ENCODE peak calls at places on chromosomes 1 and 21, in seven cellular contexts. One of them, this sample, is unnamed.
A peak's percentile ranks its signal among the peaks of the same experiment; 100 is the strongest.

GRCh38 chr1:39445573-39445972 is 45.9 kb upstream of the BMP8A start:
- DNase-seq in mesenchymal stem cell: no peak
- DNase-seq in neuronal stem cell: no peak
- DNase-seq in IMR-90: no peak
- DNase-seq in H1: no peak
- DNase-seq in trophoblast cell: no peak
- DNase-seq in mesendoderm: no peak
- DNase-seq in this sample: no peak

GRCh38 chr1:198117267-198117666 is 39.5 kb upstream of the NEK7 start:
- DNase-seq in mesenchymal stem cell: peak; percentile 25
- DNase-seq in neuronal stem cell: no peak
- DNase-seq in IMR-90: no peak
- DNase-seq in H1: no peak
- DNase-seq in trophoblast cell: no peak
- DNase-seq in mesendoderm: no peak
- DNase-seq in this sample: no peak

GRCh38 chr1:54318415-54318814 is 87.8 kb downstream of the SSBP3 start:
- DNase-seq in mesenchymal stem cell: no peak
- DNase-seq in neuronal stem cell: no peak
- DNase-seq in IMR-90: no peak
- DNase-seq in H1: no peak
- DNase-seq in trophoblast cell: no peak
- DNase-seq in mesendoderm: peak; percentile 74
- DNase-seq in this sample: no peak

GRCh38 chr1:12615166-12615915 is 2.7 kb downstream of the DHRS3 start:
- DNase-seq in mesenchymal stem cell: no peak
- DNase-seq in neuronal stem cell: no peak
- DNase-seq in IMR-90: peak; percentile 49
- DNase-seq in H1: no peak
- DNase-seq in trophoblast cell: no peak
- DNase-seq in mesendoderm: no peak
- DNase-seq in this sample: no peak

GRCh38 chr1:110605901-110606783 is at the start of gene KCNA2:
- DNase-seq in mesenchymal stem cell: peak; percentile 18
- DNase-seq in neuronal stem cell: peak; percentile 66
- DNase-seq in IMR-90: no peak
- DNase-seq in H1: peak; percentile 50
- DNase-seq in trophoblast cell: no peak
- DNase-seq in mesendoderm: peak; percentile 83
- DNase-seq in this sample: peak; percentile 71

GRCh38 chr21:17540530-17540929 is 27.7 kb downstream of the CXADR start:
- DNase-seq in mesenchymal stem cell: no peak
- DNase-seq in neuronal stem cell: no peak
- DNase-seq in IMR-90: no peak
- DNase-seq in H1: no peak
- DNase-seq in trophoblast cell: no peak
- DNase-seq in mesendoderm: no peak
- DNase-seq in this sample: no peak

GRCh38 chr1:17289756-17290155 is 18.2 kb upstream of the PADI4 start:
- DNase-seq in mesenchymal stem cell: peak; percentile 45
- DNase-seq in neuronal stem cell: no peak
- DNase-seq in IMR-90: peak; percentile 40
- DNase-seq in H1: no peak
- DNase-seq in trophoblast cell: no peak
- DNase-seq in mesendoderm: no peak
- DNase-seq in this sample: no peak

GRCh38 chr1:38941527-38942019 is at the start of gene RHBDL2:
- DNase-seq in mesenchymal stem cell: no peak
- DNase-seq in neuronal stem cell: no peak
- DNase-seq in IMR-90: peak; percentile 38
- DNase-seq in H1: no peak
- DNase-seq in trophoblast cell: no peak
- DNase-seq in mesendoderm: no peak
- DNase-seq in this sample: peak; percentile 29

GRCh38 chr21:33013618-33014017 is 12.1 kb upstream of the OLIG2 start:
- DNase-seq in mesenchymal stem cell: no peak
- DNase-seq in neuronal stem cell: no peak
- DNase-seq in IMR-90: no peak
- DNase-seq in H1: no peak
- DNase-seq in trophoblast cell: no peak
- DNase-seq in mesendoderm: no peak
- DNase-seq in this sample: no peak

GRCh38 chr1:42674214-42674613 is 8.0 kb upstream of the YBX1 start:
- DNase-seq in mesenchymal stem cell: no peak
- DNase-seq in neuronal stem cell: no peak
- DNase-seq in IMR-90: no peak
- DNase-seq in H1: no peak
- DNase-seq in trophoblast cell: no peak
- DNase-seq in mesendoderm: no peak
- DNase-seq in this sample: no peak

GRCh38 chr1:205826975-205827374 is 14.0 kb upstream of the SLC41A1 start:
- DNase-seq in mesenchymal stem cell: no peak
- DNase-seq in neuronal stem cell: no peak
- DNase-seq in IMR-90: no peak
- DNase-seq in H1: no peak
- DNase-seq in trophoblast cell: no peak
- DNase-seq in mesendoderm: no peak
- DNase-seq in this sample: no peak

GRCh38 chr1:183633676-183634343 is 1.8 kb downstream of the ARPC5 start:
- DNase-seq in mesenchymal stem cell: peak; percentile 91
- DNase-seq in neuronal stem cell: no peak
- DNase-seq in IMR-90: peak; percentile 95
- DNase-seq in H1: no peak
- DNase-seq in trophoblast cell: no peak
- DNase-seq in mesendoderm: peak; percentile 75
- DNase-seq in this sample: no peak

GRCh38 chr1:1116701-1117468 is 996 bp upstream of the C1orf159 start:
- DNase-seq in mesenchymal stem cell: peak; percentile 50
- DNase-seq in neuronal stem cell: peak; percentile 26
- DNase-seq in IMR-90: no peak
- DNase-seq in H1: no peak
- DNase-seq in trophoblast cell: peak; percentile 43
- DNase-seq in mesendoderm: no peak
- DNase-seq in this sample: no peak

GRCh38 chr1:47624531-47624930 is 186.7 kb downstream of the FOXD2 start:
- DNase-seq in mesenchymal stem cell: no peak
- DNase-seq in neuronal stem cell: no peak
- DNase-seq in IMR-90: no peak
- DNase-seq in H1: peak; percentile 29
- DNase-seq in trophoblast cell: no peak
- DNase-seq in mesendoderm: peak; percentile 86
- DNase-seq in this sample: peak; percentile 81

GRCh38 chr1:5927506-5928370 is 64.5 kb downstream of the NPHP4 start:
- DNase-seq in mesenchymal stem cell: no peak
- DNase-seq in neuronal stem cell: no peak
- DNase-seq in IMR-90: no peak
- DNase-seq in H1: no peak
- DNase-seq in trophoblast cell: no peak
- DNase-seq in mesendoderm: no peak
- DNase-seq in this sample: no peak

GRCh38 chr1:152683846-152684245 is 2.1 kb upstream of the LCE2B start:
- DNase-seq in mesenchymal stem cell: no peak
- DNase-seq in neuronal stem cell: no peak
- DNase-seq in IMR-90: no peak
- DNase-seq in H1: no peak
- DNase-seq in trophoblast cell: no peak
- DNase-seq in mesendoderm: no peak
- DNase-seq in this sample: no peak

DNA sequence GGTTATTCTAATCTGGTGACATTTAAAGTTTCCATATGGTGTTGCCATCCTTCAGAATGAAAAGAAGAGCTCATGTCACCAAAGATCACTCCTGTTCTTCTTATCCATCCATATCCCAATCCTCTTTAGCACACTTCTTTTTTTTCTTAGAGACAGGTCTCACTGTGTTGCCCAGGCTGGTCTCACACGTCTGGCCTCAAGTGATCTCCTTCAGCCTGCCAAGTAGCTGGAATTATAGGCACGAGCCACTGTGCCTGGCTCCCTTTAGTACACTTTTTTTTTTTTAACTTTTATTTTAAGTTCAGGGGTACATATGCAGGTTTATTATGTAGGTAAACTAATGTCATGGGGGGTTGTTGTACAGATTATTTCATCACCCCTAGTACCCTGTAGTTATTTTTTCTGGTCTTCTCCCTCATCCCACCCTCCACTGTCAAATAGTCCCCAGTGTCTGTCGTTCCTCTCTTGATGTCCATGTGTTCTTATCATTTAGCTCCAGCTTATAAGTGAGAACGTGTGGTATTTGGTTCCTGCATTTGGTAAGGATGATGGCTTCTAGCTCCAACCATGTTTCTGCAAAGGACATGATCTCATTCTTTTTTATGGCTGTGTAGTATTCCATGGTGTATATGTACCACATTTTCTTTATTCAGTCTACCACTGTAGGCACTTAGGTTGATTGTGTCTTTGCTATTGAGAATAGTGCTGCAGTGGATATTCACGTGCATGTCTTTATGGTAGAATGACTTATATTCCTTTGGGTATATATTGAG is 40.6 kb downstream of the CTTNBP2NL start:
- DNase-seq in mesenchymal stem cell: no peak
- DNase-seq in neuronal stem cell: no peak
- DNase-seq in IMR-90: no peak
- DNase-seq in H1: no peak
- DNase-seq in trophoblast cell: no peak
- DNase-seq in mesendoderm: no peak
- DNase-seq in this sample: no peak
- H2BK120ac ChIP-seq in mesenchymal stem cell: no peak overlapping the region
- H2BK120ac ChIP-seq in neuronal stem cell: no peak overlapping the region
- H2BK120ac ChIP-seq in IMR-90: no peak overlapping the region
- H2BK120ac ChIP-seq in H1: no peak overlapping the region
- H2BK120ac ChIP-seq in trophoblast cell: no peak overlapping the region
- H2BK120ac ChIP-seq in mesendoderm: no peak overlapping the region
- H2BK120ac ChIP-seq in this sample: no peak overlapping the region

DNA sequence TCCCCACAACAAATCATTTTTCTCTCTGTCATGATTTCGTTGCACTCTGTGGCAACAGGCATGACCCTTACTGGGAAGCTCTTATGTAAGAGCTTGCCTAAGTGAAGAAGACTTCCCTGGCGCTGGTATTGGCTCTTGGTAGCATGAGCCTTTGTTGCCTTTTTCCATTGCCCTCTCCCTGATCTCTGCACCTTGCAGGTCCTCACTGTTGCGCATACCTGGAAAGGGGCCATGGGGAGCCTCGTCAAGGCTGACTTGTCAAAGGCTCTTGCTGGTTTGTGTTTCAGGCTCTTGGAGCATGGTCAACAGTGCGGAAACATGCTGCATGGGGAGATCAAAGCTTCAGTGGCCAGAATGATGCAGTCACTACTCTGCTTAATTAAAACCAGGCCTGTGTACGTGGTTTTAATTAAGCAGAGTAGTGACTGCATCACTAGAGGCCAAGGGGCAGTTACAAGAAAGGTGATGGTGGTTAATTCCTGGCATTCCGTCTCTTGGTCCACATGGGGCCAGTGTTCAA is 141.3 kb downstream of the SPATA46 start:
- DNase-seq in mesenchymal stem cell: no peak
- DNase-seq in neuronal stem cell: no peak
- DNase-seq in IMR-90: peak; percentile 2
- DNase-seq in H1: no peak
- DNase-seq in trophoblast cell: no peak
- DNase-seq in mesendoderm: no peak
- DNase-seq in this sample: no peak
- H2BK120ac ChIP-seq in mesenchymal stem cell: no peak overlapping the region
- H2BK120ac ChIP-seq in neuronal stem cell: no peak overlapping the region
- H2BK120ac ChIP-seq in IMR-90: no peak overlapping the region
- H2BK120ac ChIP-seq in H1: no peak overlapping the region
- H2BK120ac ChIP-seq in trophoblast cell: no peak overlapping the region
- H2BK120ac ChIP-seq in mesendoderm: no peak overlapping the region
- H2BK120ac ChIP-seq in this sample: no peak overlapping the region

GRCh38 chr1:214028095-214028494 is 40.3 kb downstream of the PROX1 start:
- DNase-seq in mesenchymal stem cell: no peak
- DNase-seq in neuronal stem cell: no peak
- DNase-seq in IMR-90: no peak
- DNase-seq in H1: no peak
- DNase-seq in trophoblast cell: no peak
- DNase-seq in mesendoderm: no peak
- DNase-seq in this sample: no peak

GRCh38 chr1:214028999-214029406 is 41.2 kb downstream of the PROX1 start:
- DNase-seq in mesenchymal stem cell: no peak
- DNase-seq in neuronal stem cell: no peak
- DNase-seq in IMR-90: no peak
- DNase-seq in H1: no peak
- DNase-seq in trophoblast cell: no peak
- DNase-seq in mesendoderm: no peak
- DNase-seq in this sample: no peak

GRCh38 chr1:214028569-214028968 is 40.8 kb downstream of the PROX1 start:
- DNase-seq in mesenchymal stem cell: no peak
- DNase-seq in neuronal stem cell: no peak
- DNase-seq in IMR-90: no peak
- DNase-seq in H1: no peak
- DNase-seq in trophoblast cell: no peak
- DNase-seq in mesendoderm: no peak
- DNase-seq in this sample: no peak

GRCh38 chr1:214031267-214031650 is 43.5 kb downstream of the PROX1 start:
- DNase-seq in mesenchymal stem cell: no peak
- DNase-seq in neuronal stem cell: peak; percentile 57
- DNase-seq in IMR-90: no peak
- DNase-seq in H1: peak; percentile 34
- DNase-seq in trophoblast cell: no peak
- DNase-seq in mesendoderm: peak; percentile 78
- DNase-seq in this sample: peak; percentile 73

DNA sequence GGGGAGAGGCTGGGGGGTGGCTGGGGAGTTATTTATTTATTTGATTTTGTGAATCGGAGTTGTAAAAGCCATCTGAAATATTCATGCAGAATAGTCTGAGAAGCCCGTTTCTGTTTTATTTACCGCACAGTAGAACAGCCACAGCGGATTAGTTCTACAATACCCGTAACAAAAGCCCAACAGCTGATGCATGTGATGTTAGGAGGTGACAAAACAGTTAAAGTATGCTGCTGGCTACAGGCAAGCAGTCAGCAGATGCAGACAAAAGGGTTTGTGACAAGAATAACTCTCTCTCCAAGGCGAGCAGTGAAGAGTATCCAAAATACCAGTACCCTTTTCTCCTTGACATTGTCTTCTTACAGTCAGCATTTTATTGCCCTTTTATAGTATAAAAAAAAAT is 42.0 kb downstream of the PROX1 start:
- DNase-seq in mesenchymal stem cell: no peak
- DNase-seq in neuronal stem cell: peak; percentile 51
- DNase-seq in IMR-90: no peak
- DNase-seq in H1: no peak
- DNase-seq in trophoblast cell: peak; percentile 9
- DNase-seq in mesendoderm: peak; percentile 73
- DNase-seq in this sample: no peak
- H2BK120ac ChIP-seq in mesenchymal stem cell: no peak overlapping the region
- H2BK120ac ChIP-seq in neuronal stem cell: no peak overlapping the region
- H2BK120ac ChIP-seq in IMR-90: no peak overlapping the region
- H2BK120ac ChIP-seq in H1: no peak overlapping the region
- H2BK120ac ChIP-seq in trophoblast cell: no peak overlapping the region
- H2BK120ac ChIP-seq in mesendoderm: no peak overlapping the region
- H2BK120ac ChIP-seq in this sample: peak overlapping the region; percentile 3

DNA sequence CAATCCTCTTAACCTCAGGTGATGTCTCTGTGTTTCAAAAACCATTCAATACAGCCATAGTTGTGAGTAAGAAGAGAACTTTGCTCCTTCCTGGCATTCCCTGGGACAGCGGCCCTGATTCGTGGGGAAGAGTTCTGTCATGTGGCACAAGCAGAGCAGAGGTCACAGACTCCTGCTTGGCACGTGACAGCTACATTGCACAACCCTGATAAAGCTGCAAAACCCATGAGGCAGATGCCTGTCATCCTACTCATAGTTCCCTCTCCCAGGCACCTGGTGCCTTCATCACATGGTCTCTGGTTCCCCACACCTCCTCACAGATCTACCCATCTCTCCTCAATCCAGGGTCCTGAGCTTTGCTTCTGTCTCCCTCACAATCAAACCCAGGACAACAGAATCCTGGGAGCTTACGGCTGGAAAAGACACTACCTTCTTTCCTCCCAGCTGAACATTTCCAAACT is 70.8 kb downstream of the PLPP3 start:
- DNase-seq in mesenchymal stem cell: no peak
- DNase-seq in neuronal stem cell: no peak
- DNase-seq in IMR-90: peak; percentile 53
- DNase-seq in H1: no peak
- DNase-seq in trophoblast cell: peak; percentile 90
- DNase-seq in mesendoderm: no peak
- DNase-seq in this sample: no peak
- H2BK120ac ChIP-seq in mesenchymal stem cell: no peak overlapping the region
- H2BK120ac ChIP-seq in neuronal stem cell: no peak overlapping the region
- H2BK120ac ChIP-seq in IMR-90: no peak overlapping the region
- H2BK120ac ChIP-seq in H1: no peak overlapping the region
- H2BK120ac ChIP-seq in trophoblast cell: no peak overlapping the region
- H2BK120ac ChIP-seq in mesendoderm: no peak overlapping the region
- H2BK120ac ChIP-seq in this sample: no peak overlapping the region

This sample was measured in H9.